ENCODE peak calls at places on chromosomes 6 and 20, in six cellular contexts. K, N, W, O, M and Z are unnamed samples.

GRCh38 chr6:6968731-6969552 is 138.8 kb upstream of the RREB1 start:
- DNase-seq in K (no peak), N (no peak), W (no peak), O (no peak), M (no peak), Z (no peak)

GRCh38 chr20:18272451-18272850 is 15.9 kb upstream of the ZNF133 start:
- DNase-seq in K (peak; percentile 40), N (no peak), W (no peak), O (no peak), M (no peak), Z (no peak)

GRCh38 chr20:47905628-47906487 is 120.6 kb upstream of the SULF2 start:
- DNase-seq in K (no peak), N (no peak), W (no peak), O (no peak), M (no peak), Z (no peak)

GRCh38 chr6:34057191-34057590 is 88.7 kb downstream of the GRM4 start:
- DNase-seq in K (no peak), N (no peak), W (no peak), O (no peak), M (no peak), Z (no peak)

GRCh38 chr6:130585587-130585986 is 219.8 kb downstream of the TMEM200A start:
- DNase-seq in K (no peak), N (no peak), W (no peak), O (no peak), M (no peak), Z (no peak)

GRCh38 chr6:68080074-68080473 is 555.0 kb upstream of the ADGRB3 start:
- DNase-seq in K (no peak), N (no peak), W (no peak), O (no peak), M (no peak), Z (no peak)

GRCh38 chr6:151391021-151391470 is 313 bp downstream of the ZBTB2 start:
- DNase-seq in K (peak; percentile 77), N (no peak), W (no peak), O (no peak), M (no peak), Z (no peak)

GRCh38 chr6:148457843-148458159 is 115.2 kb downstream of the SASH1 start:
- DNase-seq in K (no peak), N (peak; percentile 23), W (no peak), O (no peak), M (no peak), Z (no peak)

GRCh38 chr20:17610566-17611289 is 40.9 kb downstream of the DSTN start:
- DNase-seq in K (peak; percentile 23), N (no peak), W (no peak), O (no peak), M (no peak), Z (peak; percentile 93)

GRCh38 chr6:41344865-41345264 is 9.5 kb downstream of the NCR2 start:
- DNase-seq in K (no peak), N (peak; percentile 23), W (no peak), O (no peak), M (no peak), Z (no peak)

GRCh38 chr6:148517518-148517917 is 174.9 kb downstream of the SASH1 start:
- DNase-seq in K (no peak), N (no peak), W (no peak), O (no peak), M (no peak), Z (no peak)

GRCh38 chr20:14632906-14633305 is 295.5 kb upstream of the FLRT3 start:
- DNase-seq in K (peak; percentile 40), N (no peak), W (no peak), O (no peak), M (no peak), Z (no peak)

GRCh38 chr20:62345681-62346370 is 21.3 kb downstream of the LAMA5 start:
- DNase-seq in K (no peak), N (no peak), W (no peak), O (no peak), M (no peak), Z (no peak)

GRCh38 chr20:41854765-41855164 is 236.6 kb upstream of the CHD6 start:
- DNase-seq in K (no peak), N (no peak), W (no peak), O (no peak), M (peak; percentile 8), Z (no peak)

GRCh38 chr6:68967549-68968300 is 332.6 kb downstream of the ADGRB3 start:
- DNase-seq in K (peak; percentile 90), N (peak; percentile 74), W (peak; percentile 12), O (peak; percentile 7), M (peak; percentile 52), Z (no peak)

GRCh38 chr6:34957184-34957904 is 68.3 kb downstream of the ANKS1A start:
- DNase-seq in K (no peak), N (no peak), W (no peak), O (no peak), M (no peak), Z (no peak)

GRCh38 chr20:1438361-1438760 is 28.3 kb downstream of the NSFL1C start:
- DNase-seq in K (no peak), N (no peak), W (no peak), O (no peak), M (no peak), Z (no peak)

GRCh38 chr6:128505603-128506002 is 14.8 kb downstream of the PTPRK start:
- DNase-seq in K (no peak), N (no peak), W (no peak), O (no peak), M (no peak), Z (no peak)

GRCh38 chr20:56428881-56429280 is 16.8 kb downstream of the CASS4 start:
- DNase-seq in K (no peak), N (no peak), W (no peak), O (no peak), M (no peak), Z (no peak)

GRCh38 chr6:29680904-29681303 is at the start of gene ZFP57:
- DNase-seq in K (no peak), N (no peak), W (no peak), O (no peak), M (no peak), Z (no peak)

GRCh38 chr6:107600936-107601335 is 111.0 kb downstream of the SOBP start:
- DNase-seq in K (peak; percentile 88), N (no peak), W (no peak), O (no peak), M (no peak), Z (peak; percentile 47)

GRCh38 chr6:11404845-11405244 is 132.7 kb upstream of the TMEM170B start:
- DNase-seq in K (no peak), N (no peak), W (no peak), O (no peak), M (no peak), Z (no peak)

GRCh38 chr20:45406260-45407066 is 1.6 kb upstream of the DBNDD2 start:
- DNase-seq in K (peak; percentile 85), N (peak; percentile 78), W (no peak), O (no peak), M (no peak), Z (no peak)

GRCh38 chr6:31580807-31581437 is 1.3 kb downstream of the LTB start:
- DNase-seq in K (peak; percentile 92), N (peak; percentile 96), W (no peak), O (peak; percentile 33), M (no peak), Z (no peak)

GRCh38 chr6:155069543-155069942 is 74.4 kb downstream of the TIAM2 start:
- DNase-seq in K (no peak), N (no peak), W (no peak), O (no peak), M (no peak), Z (no peak)

GRCh38 chr6:14275493-14275851 is 157.9 kb downstream of the CD83 start:
- DNase-seq in K (no peak), N (no peak), W (no peak), O (no peak), M (no peak), Z (peak; percentile 83)

GRCh38 chr6:14277405-14277930 is 159.9 kb downstream of the CD83 start:
- DNase-seq in K (no peak), N (no peak), W (no peak), O (no peak), M (no peak), Z (no peak)

GRCh38 chr6:14278000-14278399 is 160.4 kb downstream of the CD83 start:
- DNase-seq in K (no peak), N (no peak), W (no peak), O (no peak), M (no peak), Z (no peak)

GRCh38 chr6:14276066-14276465 is 158.5 kb downstream of the CD83 start:
- DNase-seq in K (no peak), N (no peak), W (no peak), O (no peak), M (no peak), Z (no peak)

GRCh38 chr6:14276667-14277404 is 159.3 kb downstream of the CD83 start:
- DNase-seq in K (no peak), N (no peak), W (peak; percentile 54), O (no peak), M (no peak), Z (no peak)
- H3K4me3 ChIP-seq in K (no peak overlapping the region), N (no peak overlapping the region), W (peak overlapping the region; percentile 0), O (no peak overlapping the region), M (no peak overlapping the region), Z (no peak overlapping the region)

GRCh38 chr6:166381733-166382499 is 824 bp downstream of the MPC1 start:
- DNase-seq in K (peak; percentile 84), N (peak; percentile 93), W (peak; percentile 42), O (peak; percentile 45), M (no peak), Z (no peak)
- TF ChIP-seq POLR2AphosphoS5 in K (no peak), N (no peak), W (no peak), O (no peak), M (no peak), Z (peak; percentile 29)

DNA sequence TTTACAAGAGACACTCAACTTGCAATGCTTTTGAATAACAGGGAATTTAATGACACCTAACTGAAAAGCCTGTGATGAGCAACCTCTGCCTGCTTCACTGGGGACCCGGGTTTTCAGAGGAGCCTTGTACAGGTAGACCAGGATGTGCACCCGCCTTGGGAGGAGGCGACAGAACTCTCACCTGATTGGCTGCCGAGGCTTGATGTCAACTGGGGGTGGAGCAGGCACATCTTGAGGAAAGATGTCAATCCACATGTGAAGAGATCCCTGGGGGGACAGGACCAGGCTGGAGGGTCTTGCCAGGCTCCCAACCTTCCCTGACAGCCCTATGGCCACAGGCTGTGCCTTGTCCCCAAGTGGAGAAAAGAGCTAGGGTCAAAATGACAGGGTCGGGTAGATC is 19.8 kb downstream of the ERGIC3 start:
- DNase-seq in K (peak; percentile 64), N (peak; percentile 57), W (no peak), O (no peak), M (no peak), Z (no peak)
- TF ChIP-seq CTCF in K (no peak), N (no peak), W (no peak), O (no peak), M (peak; percentile 40), Z (no peak)

DNA sequence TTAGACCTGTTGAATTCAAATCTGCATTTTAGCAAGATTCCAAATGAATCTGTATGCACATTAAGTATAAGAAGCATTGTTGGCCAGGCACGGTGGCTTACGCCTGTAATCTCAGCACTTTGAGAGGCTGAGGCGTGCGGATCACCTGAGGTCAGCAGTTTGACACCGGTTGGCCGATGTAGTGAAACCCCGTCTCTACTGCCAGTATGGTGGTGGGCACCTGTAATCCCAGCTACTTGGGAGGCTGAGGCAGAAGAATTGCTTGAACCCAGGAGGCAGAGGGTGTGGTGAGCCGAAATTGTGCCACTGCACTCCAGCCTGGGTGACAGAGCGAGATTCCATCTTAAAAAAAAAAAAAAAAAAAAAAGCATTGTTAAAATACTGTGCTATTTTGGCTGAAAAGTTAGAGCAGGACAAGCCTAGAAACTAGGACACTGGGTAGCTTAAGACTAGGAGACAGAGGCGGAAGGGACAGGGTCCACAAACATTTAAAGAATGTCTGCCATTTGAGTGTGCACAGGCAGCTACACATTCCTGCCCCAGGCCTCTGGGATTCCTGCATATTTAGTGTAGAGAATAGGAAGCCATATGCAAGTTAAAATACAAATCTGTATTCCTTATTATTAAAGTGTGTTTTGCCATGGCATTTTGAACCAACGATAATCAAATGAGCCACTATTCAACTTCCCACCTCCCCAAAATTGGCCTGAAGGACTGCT is 45.1 kb upstream of the EEF1A1 start:
- DNase-seq in K (peak; percentile 96), N (no peak), W (no peak), O (no peak), M (no peak), Z (no peak)
- H3K4me3 ChIP-seq in K (no peak overlapping the region), N (no peak overlapping the region), W (no peak overlapping the region), O (no peak overlapping the region), M (no peak overlapping the region), Z (no peak overlapping the region)